ENCODE peak calls at places on chromosome 22, in nine cellular contexts. One of them, this sample, is unnamed.

GRCh38 chr22:50186789-50187523 is 1.2 kb downstream of the TRABD start:
- DNase-seq in NCI-H2029: no peak
- DNase-seq in GM12891: no peak
- DNase-seq in A549: no peak
- DNase-seq in body of pancreas: no peak
- DNase-seq in neuronal stem cell: no peak
- DNase-seq in HCEC 1CT: peak
- DNase-seq in ELR: peak
- DNase-seq in ureter: no peak
- DNase-seq in this sample: no peak

GRCh38 chr22:43128928-43129424 is 14.2 kb downstream of the MCAT start:
- DNase-seq in NCI-H2029: peak
- DNase-seq in GM12891: no peak
- DNase-seq in A549: no peak
- DNase-seq in body of pancreas: peak
- DNase-seq in neuronal stem cell: no peak
- DNase-seq in HCEC 1CT: no peak
- DNase-seq in ELR: no peak
- DNase-seq in ureter: no peak
- DNase-seq in this sample: no peak

GRCh38 chr22:40670058-40670457 is 9.2 kb upstream of the MCHR1 start:
- DNase-seq in NCI-H2029: no peak
- DNase-seq in GM12891: no peak
- DNase-seq in A549: no peak
- DNase-seq in body of pancreas: no peak
- DNase-seq in neuronal stem cell: no peak
- DNase-seq in HCEC 1CT: no peak
- DNase-seq in ELR: no peak
- DNase-seq in ureter: no peak
- DNase-seq in this sample: no peak

GRCh38 chr22:36753120-36753802 is 22.7 kb downstream of the IFT27 start:
- DNase-seq in NCI-H2029: no peak
- DNase-seq in GM12891: no peak
- DNase-seq in A549: no peak
- DNase-seq in body of pancreas: no peak
- DNase-seq in neuronal stem cell: no peak
- DNase-seq in HCEC 1CT: no peak
- DNase-seq in ELR: no peak
- DNase-seq in ureter: no peak
- DNase-seq in this sample: no peak

GRCh38 chr22:35443338-35443737 is 43.4 kb downstream of the MCM5 start:
- DNase-seq in NCI-H2029: no peak
- DNase-seq in GM12891: no peak
- DNase-seq in A549: no peak
- DNase-seq in body of pancreas: no peak
- DNase-seq in neuronal stem cell: no peak
- DNase-seq in HCEC 1CT: no peak
- DNase-seq in ELR: no peak
- DNase-seq in ureter: no peak
- DNase-seq in this sample: no peak

GRCh38 chr22:25900880-25901279 is 158.9 kb downstream of the MYO18B start:
- DNase-seq in NCI-H2029: peak
- DNase-seq in GM12891: no peak
- DNase-seq in A549: no peak
- DNase-seq in body of pancreas: no peak
- DNase-seq in neuronal stem cell: no peak
- DNase-seq in HCEC 1CT: no peak
- DNase-seq in ELR: no peak
- DNase-seq in ureter: no peak
- DNase-seq in this sample: no peak

GRCh38 chr22:44862281-44862680 is 109.9 kb downstream of the ARHGAP8 start:
- DNase-seq in NCI-H2029: no peak
- DNase-seq in GM12891: no peak
- DNase-seq in A549: no peak
- DNase-seq in body of pancreas: no peak
- DNase-seq in neuronal stem cell: no peak
- DNase-seq in HCEC 1CT: no peak
- DNase-seq in ELR: no peak
- DNase-seq in ureter: no peak
- DNase-seq in this sample: no peak

GRCh38 chr22:49350441-49351121 is 477.1 kb downstream of the BRD1 start:
- DNase-seq in NCI-H2029: no peak
- DNase-seq in GM12891: no peak
- DNase-seq in A549: no peak
- DNase-seq in body of pancreas: no peak
- DNase-seq in neuronal stem cell: no peak
- DNase-seq in HCEC 1CT: no peak
- DNase-seq in ELR: no peak
- DNase-seq in ureter: no peak
- DNase-seq in this sample: no peak

GRCh38 chr22:23113847-23114720 is 27.7 kb downstream of the RSPH14 start:
- DNase-seq in NCI-H2029: no peak
- DNase-seq in GM12891: no peak
- DNase-seq in A549: no peak
- DNase-seq in body of pancreas: no peak
- DNase-seq in neuronal stem cell: no peak
- DNase-seq in HCEC 1CT: no peak
- DNase-seq in ELR: no peak
- DNase-seq in ureter: no peak
- DNase-seq in this sample: no peak

This sample was measured in lung.